ENCODE peak calls at places on chromosomes 2 and 18, in five cellular contexts. H is GM20000, Q is AG04449, J is mesothelial cell of epicardium, U is heart right ventricle. V is an unnamed sample.

GRCh38 chr2:154978710-154979109 is 280.2 kb downstream of the KCNJ3 start:
- DNase-seq in U (no peak), J (no peak), Q (no peak), H (no peak), V (no peak)

GRCh38 chr2:157741819-157742484 is 113.3 kb upstream of the ACVR1C start:
- DNase-seq in U (no peak), J (no peak), H (no peak), Q (no peak), V (no peak)

GRCh38 chr2:219071189-219071816 is 10.6 kb upstream of the IHH start:
- DNase-seq in J (no peak), H (no peak), Q (no peak), U (no peak), V (no peak)

GRCh38 chr18:22539045-22539444 is 121.3 kb upstream of the CTAGE1 start:
- DNase-seq in H (no peak), U (peak; percentile 36), Q (no peak), J (no peak), V (no peak)

GRCh38 chr2:207142461-207142860 is 23.3 kb downstream of the KLF7 start:
- DNase-seq in U (no peak), Q (no peak), J (no peak), H (peak; percentile 11), V (no peak)

GRCh38 chr2:190879474-190880373 is 897 bp upstream of the GLS start:
- DNase-seq in Q (no peak), U (no peak), J (no peak), H (no peak), V (no peak)

GRCh38 chr18:49435170-49435569 is 25.3 kb downstream of the DYM start:
- DNase-seq in J (no peak), H (no peak), Q (no peak), U (no peak), V (no peak)

GRCh38 chr2:68831688-68832087 is 39.5 kb downstream of the BMP10 start:
- DNase-seq in U (no peak), Q (peak; percentile 3), H (no peak), J (no peak), V (no peak)

GRCh38 chr2:113977660-113978523 is 88.0 kb downstream of the ACTR3 start:
- DNase-seq in U (no peak), Q (no peak), H (no peak), J (no peak), V (no peak)

GRCh38 chr2:95001701-95002100 is 23.8 kb upstream of the MAL start:
- DNase-seq in H (no peak), U (no peak), J (no peak), Q (no peak), V (no peak)

GRCh38 chr2:158998486-158999248 is 30.2 kb downstream of the TANC1 start:
- DNase-seq in J (no peak), Q (peak; percentile 7), U (no peak), H (no peak), V (no peak)

GRCh38 chr2:98691307-98691706 is 39.6 kb downstream of the MGAT4A start:
- DNase-seq in Q (no peak), J (no peak), H (no peak), U (no peak), V (no peak)

GRCh38 chr2:122072666-122073065 is 317.2 kb downstream of the TSN start:
- DNase-seq in H (no peak), J (no peak), Q (no peak), U (no peak), V (no peak)

GRCh38 chr2:28621172-28622100 is 125.6 kb downstream of the PLB1 start:
- DNase-seq in H (peak; percentile 36), J (no peak), U (no peak), Q (no peak), V (no peak)

GRCh38 chr2:3198119-3198518 is 179.5 kb downstream of the EIPR1 start:
- DNase-seq in U (no peak), Q (no peak), H (no peak), J (no peak), V (no peak)

DNA sequence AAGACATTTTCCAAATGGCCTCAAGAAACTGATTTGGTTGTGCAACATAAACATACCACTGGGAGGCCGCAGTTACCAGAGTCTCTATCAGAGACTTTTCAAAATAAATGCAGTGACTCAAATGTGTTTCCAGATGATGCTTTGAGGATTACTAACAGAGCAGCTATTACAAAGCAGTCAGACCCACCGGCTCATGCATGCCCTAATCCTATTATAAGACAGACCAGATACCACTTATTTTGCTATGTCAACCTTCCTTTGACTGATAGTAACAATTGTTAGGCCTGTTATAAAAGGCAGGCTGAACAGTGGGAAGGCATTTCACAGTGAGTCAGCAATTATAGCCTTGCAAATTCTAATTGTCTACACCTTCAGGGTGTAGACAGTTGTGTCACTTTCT is 217.7 kb downstream of the LRRTM1 start:
- DNase-seq in U (no peak), J (no peak), H (no peak), Q (peak; percentile 77), V (no peak)
- TF ChIP-seq CTCF in U (no peak), J (no peak), H (no peak), Q (no peak), V (no peak)

GRCh38 chr2:46989491-46990230 is 74.1 kb upstream of the MCFD2 start:
- DNase-seq in H (no peak), U (no peak), Q (no peak), J (no peak), V (no peak)
- TF ChIP-seq CTCF in H (no peak), U (no peak), Q (no peak), J (no peak), V (no peak)

GRCh38 chr2:86706220-86706619 is 13.9 kb upstream of the RMND5A start:
- DNase-seq in H (no peak), U (peak; percentile 34), J (no peak), Q (no peak), V (no peak)
- TF ChIP-seq CTCF in H (no peak), U (peak; percentile 14), J (no peak), Q (no peak), V (no peak)

GRCh38 chr2:16613475-16613874 is 52.2 kb downstream of the CYRIA start:
- DNase-seq in Q (no peak), J (no peak), H (peak; percentile 45), U (no peak), V (no peak)
- TF ChIP-seq CTCF in Q (no peak), J (peak; percentile 57), H (peak; percentile 49), U (peak; percentile 70), V (no peak)

GRCh38 chr2:74138952-74139323 is 8.8 kb downstream of the BOLA3 start:
- DNase-seq in J (no peak), Q (no peak), H (no peak), U (no peak), V (no peak)
- TF ChIP-seq CTCF in J (peak; percentile 21), Q (no peak), H (no peak), U (no peak), V (no peak)

GRCh38 chr2:38076710-38077430 is 919 bp upstream of the CYP1B1 start:
- DNase-seq in U (peak; percentile 79), H (peak; percentile 89), Q (no peak), J (peak; percentile 73), V (no peak)
- TF ChIP-seq CTCF in U (peak; percentile 60), H (no peak), Q (peak; percentile 46), J (peak; percentile 42), V (no peak)

V was measured in omental fat pad.